ENCODE peak calls at places on chromosome 10, in nine cellular contexts. X, L, Q, W, Z, V, G, A and D are unnamed samples.

GRCh38 chr10:110754375-110755120 is 110.4 kb downstream of the RBM20 start:
- DNase-seq in V (no peak), L (no peak), Z (no peak), X (no peak), W (no peak), G (no peak), A (no peak), Q (no peak), D (no peak)

GRCh38 chr10:111018021-111018420 is 58.8 kb upstream of the ADRA2A start:
- DNase-seq in Z (no peak), V (no peak), L (no peak), X (no peak), W (no peak), G (no peak), Q (no peak), A (no peak), D (no peak)

GRCh38 chr10:124588736-124589451 is 127.3 kb downstream of the LHPP start:
- DNase-seq in L (no peak), A (peak; percentile 71), V (peak; percentile 7), W (peak; percentile 87), Q (peak; percentile 68), G (peak; percentile 67), X (peak; percentile 73), Z (peak; percentile 74), D (no peak)

GRCh38 chr10:60718891-60719290 is 59.4 kb upstream of the CDK1 start:
- DNase-seq in A (no peak), W (no peak), Q (no peak), V (no peak), L (no peak), Z (no peak), G (no peak), X (no peak), D (no peak)

GRCh38 chr10:46005383-46005782 is 25.0 kb downstream of the NCOA4 start:
- DNase-seq in Z (no peak), G (no peak), A (no peak), W (no peak), V (no peak), Q (no peak), X (no peak), L (no peak), D (no peak)

GRCh38 chr10:131774618-131775443 is 126.0 kb upstream of the PPP2R2D start:
- DNase-seq in W (no peak), A (no peak), X (no peak), Z (no peak), G (no peak), L (no peak), Q (no peak), V (no peak), D (no peak)

GRCh38 chr10:71289421-71290130 is 29.5 kb upstream of the SLC29A3 start:
- DNase-seq in V (no peak), Z (no peak), A (no peak), L (no peak), W (no peak), G (no peak), Q (no peak), X (no peak), D (no peak)

GRCh38 chr10:14585287-14586193 is 189.2 kb downstream of the FAM107B start:
- DNase-seq in L (no peak), X (no peak), W (no peak), V (no peak), G (no peak), Z (no peak), A (no peak), Q (no peak), D (no peak)

GRCh38 chr10:80589726-80590373 is 52.1 kb downstream of the SH2D4B start:
- DNase-seq in L (no peak), Q (no peak), V (no peak), A (no peak), W (no peak), Z (no peak), G (no peak), X (no peak), D (no peak)

GRCh38 chr10:93553501-93554374 is 12.7 kb upstream of the FFAR4 start:
- DNase-seq in X (no peak), A (no peak), W (no peak), Z (no peak), Q (no peak), V (no peak), L (no peak), G (no peak), D (no peak)

GRCh38 chr10:71582019-71582418 is 137.6 kb downstream of the C10orf105 start:
- DNase-seq in Z (peak; percentile 43), V (no peak), A (no peak), G (no peak), L (no peak), Q (no peak), W (peak; percentile 67), X (peak; percentile 88), D (no peak)

GRCh38 chr10:113572520-113573290 is 19.9 kb downstream of the HABP2 start:
- DNase-seq in Z (no peak), X (no peak), Q (no peak), W (no peak), L (no peak), G (no peak), A (no peak), V (no peak), D (no peak)

GRCh38 chr10:26367771-26368170 is 70.4 kb upstream of the APBB1IP start:
- DNase-seq in G (no peak), W (peak; percentile 85), Z (no peak), V (peak; percentile 20), X (peak; percentile 81), L (no peak), A (no peak), Q (no peak), D (peak; percentile 82)

GRCh38 chr10:61900829-61901783 is at the start of gene ARID5B:
- DNase-seq in W (peak; percentile 67), G (peak; percentile 35), L (no peak), X (peak; percentile 73), Z (peak; percentile 47), V (peak; percentile 25), A (peak; percentile 74), Q (no peak), D (peak; percentile 84)

GRCh38 chr10:78231930-78232329 is 198.3 kb downstream of the RPS24 start:
- DNase-seq in Q (no peak), G (no peak), Z (peak; percentile 49), A (no peak), V (no peak), W (peak; percentile 32), X (peak; percentile 39), L (no peak), D (no peak)
- TF ChIP-seq CTCF in Q (no peak), G (peak; percentile 30), Z (peak; percentile 37), A (peak; percentile 30), V (no peak), W (peak; percentile 32), X (peak; percentile 33), L (peak; percentile 19), D (no peak)

GRCh38 chr10:4650109-4650508 is 175.9 kb upstream of the AKR1E2 start:
- DNase-seq in V (no peak), A (no peak), Q (no peak), X (no peak), L (no peak), G (no peak), Z (no peak), W (no peak), D (no peak)

GRCh38 chr10:4652111-4653010 is 173.6 kb upstream of the AKR1E2 start:
- DNase-seq in L (no peak), V (no peak), G (no peak), X (no peak), W (no peak), Z (no peak), Q (no peak), A (no peak), D (no peak)

GRCh38 chr10:4651404-4652037 is 174.5 kb upstream of the AKR1E2 start:
- DNase-seq in W (no peak), X (no peak), V (no peak), L (no peak), A (no peak), Z (no peak), G (no peak), Q (no peak), D (no peak)

GRCh38 chr10:4648968-4649367 is 177.0 kb upstream of the AKR1E2 start:
- DNase-seq in V (no peak), Z (no peak), A (no peak), L (no peak), G (no peak), W (no peak), X (no peak), Q (no peak), D (no peak)

DNA sequence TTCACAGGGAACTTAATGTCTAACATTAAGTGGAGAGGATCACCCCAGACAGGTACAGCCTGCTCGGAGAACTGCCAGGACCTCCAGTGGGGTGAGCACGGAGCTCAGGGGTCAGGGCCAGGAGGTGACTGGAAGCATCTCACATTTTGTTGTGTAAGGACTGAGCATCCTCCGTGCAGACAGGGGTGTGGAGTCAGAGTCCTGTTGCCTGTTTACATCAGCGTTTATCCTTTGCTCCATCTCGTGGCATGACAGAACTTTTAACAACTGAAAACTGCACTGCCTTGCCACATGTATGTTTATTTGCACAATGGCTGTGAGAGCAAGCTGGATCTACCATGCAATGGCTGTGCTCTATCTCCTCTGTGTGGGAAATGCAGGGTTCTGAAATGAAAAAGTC is 175.4 kb upstream of the AKR1E2 start:
- DNase-seq in X (no peak), G (no peak), Q (no peak), V (no peak), W (peak; percentile 22), Z (no peak), L (no peak), A (no peak), D (no peak)
- H3K4me1 ChIP-seq in X (peaks cover 12% of the 10 kb centered on the region), G (no peaks in the 10 kb centered on the region), Q (no peaks in the 10 kb centered on the region), V (no peaks in the 10 kb centered on the region), W (peaks cover 10% of the 10 kb centered on the region), Z (peaks cover 47% of the 10 kb centered on the region), L (no peaks in the 10 kb centered on the region), A (peaks cover 6% of the 10 kb centered on the region), D (no peaks in the 10 kb centered on the region)

DNA sequence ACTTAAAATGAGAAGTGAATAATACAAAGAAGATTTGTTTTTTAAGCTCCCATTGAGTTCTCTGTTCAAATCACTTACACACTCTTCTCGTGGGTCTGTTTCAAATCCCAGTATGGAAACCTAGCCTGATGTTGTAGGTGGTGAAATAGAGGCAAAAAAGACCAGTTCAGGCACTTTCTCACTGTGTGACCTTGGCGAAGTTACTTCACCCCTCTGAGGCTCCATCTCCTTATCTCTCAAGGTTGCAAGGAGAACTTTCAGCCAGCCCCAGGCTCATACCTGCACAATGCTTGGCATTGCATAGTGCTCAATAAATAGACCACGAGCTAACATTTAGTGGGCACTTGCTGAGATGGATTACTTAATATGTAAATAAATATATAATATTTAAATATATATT is 90.1 kb downstream of the PRLHR start:
- DNase-seq in V (no peak), X (no peak), W (no peak), G (no peak), Z (no peak), A (no peak), Q (no peak), L (no peak), D (no peak)
- TF ChIP-seq CTCF in V (no peak), X (no peak), W (no peak), G (no peak), Z (no peak), A (no peak), Q (no peak), L (no peak), D (no peak)

DNA sequence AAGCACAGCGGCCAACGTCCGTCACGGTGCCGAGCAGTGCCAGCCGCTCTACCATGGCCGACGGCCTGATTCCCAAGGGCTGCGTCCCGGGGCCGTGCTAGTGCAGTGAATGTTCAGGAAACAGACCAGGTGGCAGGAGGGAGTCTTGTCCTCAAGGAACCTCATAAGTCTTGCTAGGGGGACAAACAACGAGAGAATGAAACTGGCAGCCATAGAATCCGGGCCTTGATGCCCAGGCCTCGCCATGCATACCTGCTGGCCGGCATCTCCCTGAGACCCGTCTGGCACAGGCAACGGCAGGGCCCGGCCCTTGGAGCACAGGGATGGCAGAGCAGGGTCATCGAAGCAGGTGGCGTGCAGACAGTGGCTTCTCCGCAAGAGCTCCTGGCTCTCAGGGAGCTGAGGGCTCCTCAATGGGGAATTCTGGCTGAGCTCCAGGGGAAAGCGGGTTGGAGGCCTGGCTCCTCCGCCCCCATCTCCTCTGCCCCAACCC is 58.8 kb downstream of the DIP2C start:
- DNase-seq in L (no peak), Q (peak; percentile 72), X (no peak), V (peak; percentile 17), Z (no peak), W (no peak), A (no peak), G (no peak), D (no peak)
- H3K4me1 ChIP-seq in L (peaks cover 4% of the 10 kb centered on the region), Q (peaks cover 26% of the 10 kb centered on the region), X (peaks cover 5% of the 10 kb centered on the region), V (no peaks in the 10 kb centered on the region), Z (peaks cover 6% of the 10 kb centered on the region), W (peaks cover 6% of the 10 kb centered on the region), A (no peaks in the 10 kb centered on the region), G (no peaks in the 10 kb centered on the region), D (no peaks in the 10 kb centered on the region)